ENCODE peak calls at places on chromosome 17, in eight cellular contexts. Q, Z, F, L, S, D, A and C are unnamed samples.
A peak's percentile ranks its signal among the peaks of the same experiment; 100 is the strongest.

GRCh38 chr17:76270127-76270592 is 5.0 kb downstream of the UBALD2 start:
- DNase-seq in Q (no peak), Z (no peak), F (no peak), L (no peak), S (no peak), D (no peak), A (no peak), C (no peak)

GRCh38 chr17:3529817-3530741 is 27.5 kb downstream of the TRPV3 start:
- DNase-seq in Q (no peak), Z (no peak), F (peak; percentile 48), L (peak; percentile 59), S (peak; percentile 30), D (peak; percentile 72), A (no peak), C (no peak)

GRCh38 chr17:44556114-44556853 is 1.0 kb upstream of the FZD2 start:
- DNase-seq in Q (peak; percentile 7), Z (no peak), F (no peak), L (peak; percentile 67), S (no peak), D (peak; percentile 94), A (no peak), C (peak; percentile 55)

GRCh38 chr17:37671813-37672544 is 28.7 kb upstream of the DDX52 start:
- DNase-seq in Q (no peak), Z (peak; percentile 82), F (no peak), L (peak; percentile 95), S (no peak), D (no peak), A (peak; percentile 19), C (no peak)

GRCh38 chr17:78267257-78268073 is 36.0 kb downstream of the TMEM235 start:
- DNase-seq in Q (no peak), Z (no peak), F (no peak), L (no peak), S (no peak), D (peak; percentile 40), A (no peak), C (no peak)

GRCh38 chr17:81980752-81981239 is 3.4 kb downstream of the ASPSCR1 start:
- DNase-seq in Q (no peak), Z (no peak), F (no peak), L (no peak), S (no peak), D (no peak), A (no peak), C (no peak)

GRCh38 chr17:45812102-45812501 is 28.0 kb downstream of the CRHR1 start:
- DNase-seq in Q (no peak), Z (no peak), F (no peak), L (peak; percentile 9), S (no peak), D (no peak), A (no peak), C (no peak)

GRCh38 chr17:13410874-13411273 is 190.9 kb downstream of the HS3ST3A1 start:
- DNase-seq in Q (no peak), Z (no peak), F (no peak), L (peak; percentile 74), S (no peak), D (no peak), A (no peak), C (no peak)

GRCh38 chr17:48997103-48997826 is at the start of gene IGF2BP1:
- DNase-seq in Q (no peak), Z (no peak), F (no peak), L (peak; percentile 54), S (no peak), D (peak; percentile 86), A (no peak), C (no peak)

GRCh38 chr17:40453881-40454630 is 10.8 kb downstream of the IGFBP4 start:
- DNase-seq in Q (no peak), Z (no peak), F (no peak), L (peak; percentile 77), S (no peak), D (no peak), A (peak; percentile 81), C (no peak)

GRCh38 chr17:64148699-64149098 is 18.8 kb upstream of the ERN1 start:
- DNase-seq in Q (no peak), Z (no peak), F (no peak), L (peak; percentile 29), S (no peak), D (peak; percentile 54), A (no peak), C (no peak)

GRCh38 chr17:64005734-64006167 is 7.6 kb downstream of the PRR29 start:
- DNase-seq in Q (no peak), Z (no peak), F (no peak), L (no peak), S (no peak), D (peak; percentile 27), A (no peak), C (no peak)

GRCh38 chr17:65514541-65514940 is 46.9 kb downstream of the AXIN2 start:
- DNase-seq in Q (no peak), Z (no peak), F (no peak), L (peak; percentile 90), S (no peak), D (no peak), A (no peak), C (no peak)

GRCh38 chr17:41627316-41628072 is 3.1 kb upstream of the KRT17 start:
- DNase-seq in Q (no peak), Z (no peak), F (no peak), L (no peak), S (no peak), D (peak; percentile 73), A (no peak), C (no peak)

GRCh38 chr17:47057831-47058230 is 78.8 kb upstream of the RPRML start:
- DNase-seq in Q (no peak), Z (no peak), F (no peak), L (no peak), S (no peak), D (no peak), A (no peak), C (no peak)

GRCh38 chr17:9557356-9557755 is 18.3 kb downstream of the STX8 start:
- DNase-seq in Q (no peak), Z (no peak), F (no peak), L (no peak), S (no peak), D (no peak), A (no peak), C (no peak)

GRCh38 chr17:63332286-63332685 is 113.8 kb downstream of the CYB561 start:
- DNase-seq in Q (no peak), Z (no peak), F (no peak), L (peak; percentile 23), S (no peak), D (no peak), A (no peak), C (no peak)

GRCh38 chr17:57957886-57958285 is 2.7 kb upstream of the CUEDC1 start:
- DNase-seq in Q (no peak), Z (no peak), F (no peak), L (no peak), S (no peak), D (no peak), A (no peak), C (no peak)

GRCh38 chr17:32264823-32265191 is 825 bp upstream of the RHBDL3 start:
- DNase-seq in Q (no peak), Z (no peak), F (no peak), L (no peak), S (no peak), D (no peak), A (no peak), C (no peak)

GRCh38 chr17:20966869-20967268 is 75.9 kb downstream of the USP22 start:
- DNase-seq in Q (no peak), Z (no peak), F (no peak), L (no peak), S (no peak), D (no peak), A (no peak), C (no peak)

GRCh38 chr17:58092797-58093385 is 9.7 kb downstream of the DYNLL2 start:
- DNase-seq in Q (no peak), Z (no peak), F (no peak), L (no peak), S (no peak), D (no peak), A (no peak), C (no peak)

GRCh38 chr17:7825206-7825980 is 8.6 kb upstream of the KDM6B start:
- DNase-seq in Q (no peak), Z (no peak), F (no peak), L (peak; percentile 61), S (no peak), D (peak; percentile 24), A (no peak), C (no peak)
- TF ChIP-seq CTCF in Q (peak; percentile 10), Z (no peak), F (no peak), L (peak; percentile 11), S (no peak), D (peak; percentile 15), A (no peak), C (no peak)

GRCh38 chr17:7439462-7440112 is at the start of gene FGF11:
- DNase-seq in Q (no peak), Z (no peak), F (no peak), L (no peak), S (no peak), D (no peak), A (no peak), C (no peak)

GRCh38 chr17:7440113-7440822 is 956 bp downstream of the FGF11 start:
- DNase-seq in Q (no peak), Z (no peak), F (no peak), L (no peak), S (no peak), D (peak; percentile 85), A (no peak), C (no peak)

GRCh38 chr17:7441202-7441705 is 1.9 kb downstream of the FGF11 start:
- DNase-seq in Q (no peak), Z (no peak), F (no peak), L (no peak), S (no peak), D (no peak), A (no peak), C (no peak)

GRCh38 chr17:7442142-7442541 is 2.7 kb upstream of the CHRNB1 start:
- DNase-seq in Q (no peak), Z (no peak), F (no peak), L (no peak), S (no peak), D (no peak), A (no peak), C (no peak)

GRCh38 chr17:7440823-7441174 is 1.5 kb downstream of the FGF11 start:
- DNase-seq in Q (no peak), Z (no peak), F (no peak), L (no peak), S (no peak), D (peak; percentile 79), A (no peak), C (no peak)
- TF ChIP-seq CTCF in Q (no peak), Z (no peak), F (no peak), L (no peak), S (no peak), D (peak; percentile 23), A (no peak), C (no peak)

DNA sequence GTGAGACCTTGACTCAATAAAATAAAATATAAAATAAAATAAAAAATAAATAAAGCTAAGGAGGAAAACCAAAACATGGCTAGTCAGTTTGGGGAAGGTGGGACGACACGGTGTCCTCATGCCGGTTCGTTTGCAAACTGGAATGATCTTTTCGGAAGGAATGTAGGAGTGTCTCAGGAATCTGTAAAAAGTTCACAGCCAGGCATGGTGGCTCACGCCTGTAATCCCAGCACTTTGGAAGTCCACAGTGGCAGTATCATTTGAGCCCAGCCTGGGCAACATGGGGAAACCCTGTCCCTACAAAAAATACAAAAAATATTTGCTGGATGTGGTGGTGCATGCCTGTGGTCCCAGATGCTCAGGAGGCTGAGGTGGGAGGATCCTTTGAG is 14.7 kb upstream of the RPTOR start:
- DNase-seq in Q (no peak), Z (no peak), F (no peak), L (no peak), S (no peak), D (no peak), A (no peak), C (no peak)
- TF ChIP-seq CTCF in Q (no peak), Z (no peak), F (no peak), L (no peak), S (no peak), D (no peak), A (no peak), C (no peak)

GRCh38 chr17:16919663-16920627 is 52.0 kb downstream of the TNFRSF13B start:
- DNase-seq in Q (no peak), Z (no peak), F (no peak), L (no peak), S (no peak), D (peak; percentile 90), A (no peak), C (no peak)
- TF ChIP-seq CTCF in Q (no peak), Z (no peak), F (no peak), L (no peak), S (no peak), D (peak; percentile 67), A (no peak), C (no peak)